ENCODE peak calls at places on chromosomes 5 and 9, in six cellular contexts. One of them, this sample, is unnamed.

GRCh38 chr9:86667307-86667706 is 280.0 kb downstream of the GAS1 start:
- DNase-seq in HS-5: peak
- DNase-seq in NCI-H1105: no peak
- DNase-seq in GM19239: no peak
- DNase-seq in effector memory CD8-positive, alpha-beta T cell: no peak
- DNase-seq in H1: no peak
- DNase-seq in this sample: no peak

GRCh38 chr5:154858972-154859950 is 834 bp downstream of the CNOT8 start:
- DNase-seq in NCI-H1105: no peak
- DNase-seq in GM19239: no peak
- DNase-seq in HS-5: peak
- DNase-seq in effector memory CD8-positive, alpha-beta T cell: peak
- DNase-seq in H1: no peak
- DNase-seq in this sample: no peak

GRCh38 chr5:96537386-96537785 is 104.3 kb upstream of the PCSK1 start:
- DNase-seq in effector memory CD8-positive, alpha-beta T cell: peak
- DNase-seq in HS-5: peak
- DNase-seq in H1: no peak
- DNase-seq in GM19239: no peak
- DNase-seq in NCI-H1105: no peak
- DNase-seq in this sample: no peak

GRCh38 chr9:38641142-38641541 is 20.7 kb upstream of the ANKRD18A start:
- DNase-seq in HS-5: no peak
- DNase-seq in GM19239: no peak
- DNase-seq in NCI-H1105: no peak
- DNase-seq in effector memory CD8-positive, alpha-beta T cell: no peak
- DNase-seq in H1: no peak
- DNase-seq in this sample: no peak

GRCh38 chr5:142143878-142144277 is 35.3 kb downstream of the NDFIP1 start:
- DNase-seq in GM19239: peak
- DNase-seq in H1: no peak
- DNase-seq in NCI-H1105: no peak
- DNase-seq in effector memory CD8-positive, alpha-beta T cell: peak
- DNase-seq in HS-5: no peak
- DNase-seq in this sample: no peak

GRCh38 chr9:95008151-95008771 is 281.8 kb downstream of the AOPEP start:
- DNase-seq in effector memory CD8-positive, alpha-beta T cell: no peak
- DNase-seq in NCI-H1105: no peak
- DNase-seq in GM19239: no peak
- DNase-seq in H1: no peak
- DNase-seq in HS-5: no peak
- DNase-seq in this sample: no peak

GRCh38 chr5:9498541-9499497 is 47.1 kb downstream of the SEMA5A start:
- DNase-seq in NCI-H1105: no peak
- DNase-seq in GM19239: peak
- DNase-seq in effector memory CD8-positive, alpha-beta T cell: no peak
- DNase-seq in HS-5: no peak
- DNase-seq in H1: no peak
- DNase-seq in this sample: no peak

GRCh38 chr5:113081881-113082546 is 105.4 kb downstream of the DCP2 start:
- DNase-seq in GM19239: no peak
- DNase-seq in HS-5: peak
- DNase-seq in H1: no peak
- DNase-seq in effector memory CD8-positive, alpha-beta T cell: no peak
- DNase-seq in NCI-H1105: no peak
- DNase-seq in this sample: peak

GRCh38 chr5:82160948-82161347 is 117.2 kb downstream of the RPS23 start:
- DNase-seq in effector memory CD8-positive, alpha-beta T cell: no peak
- DNase-seq in HS-5: no peak
- DNase-seq in NCI-H1105: no peak
- DNase-seq in H1: no peak
- DNase-seq in GM19239: no peak
- DNase-seq in this sample: no peak

GRCh38 chr9:131264231-131264630 is 12.1 kb downstream of the FAM78A start:
- DNase-seq in NCI-H1105: no peak
- DNase-seq in HS-5: no peak
- DNase-seq in GM19239: no peak
- DNase-seq in effector memory CD8-positive, alpha-beta T cell: no peak
- DNase-seq in H1: no peak
- DNase-seq in this sample: no peak

GRCh38 chr5:73454379-73455036 is 5.9 kb upstream of the FOXD1 start:
- DNase-seq in effector memory CD8-positive, alpha-beta T cell: peak
- DNase-seq in GM19239: no peak
- DNase-seq in NCI-H1105: peak
- DNase-seq in HS-5: no peak
- DNase-seq in H1: no peak
- DNase-seq in this sample: no peak

GRCh38 chr5:37206733-37207132 is 42.4 kb downstream of the CPLANE1 start:
- DNase-seq in HS-5: no peak
- DNase-seq in effector memory CD8-positive, alpha-beta T cell: no peak
- DNase-seq in H1: no peak
- DNase-seq in GM19239: no peak
- DNase-seq in NCI-H1105: no peak
- DNase-seq in this sample: no peak

GRCh38 chr9:110192531-110193326 is 15.2 kb downstream of the C9orf152 start:
- DNase-seq in effector memory CD8-positive, alpha-beta T cell: no peak
- DNase-seq in NCI-H1105: no peak
- DNase-seq in GM19239: no peak
- DNase-seq in H1: no peak
- DNase-seq in HS-5: no peak
- DNase-seq in this sample: peak

GRCh38 chr5:23631283-23632045 is 124.1 kb downstream of the PRDM9 start:
- DNase-seq in GM19239: no peak
- DNase-seq in NCI-H1105: no peak
- DNase-seq in effector memory CD8-positive, alpha-beta T cell: no peak
- DNase-seq in HS-5: peak
- DNase-seq in H1: no peak
- DNase-seq in this sample: peak

GRCh38 chr5:37789991-37790390 is 49.9 kb downstream of the GDNF start:
- DNase-seq in H1: no peak
- DNase-seq in GM19239: no peak
- DNase-seq in effector memory CD8-positive, alpha-beta T cell: no peak
- DNase-seq in NCI-H1105: no peak
- DNase-seq in HS-5: no peak
- DNase-seq in this sample: peak

GRCh38 chr9:125608488-125609224 is 98.4 kb downstream of the MAPKAP1 start:
- DNase-seq in effector memory CD8-positive, alpha-beta T cell: no peak
- DNase-seq in HS-5: no peak
- DNase-seq in NCI-H1105: no peak
- DNase-seq in H1: no peak
- DNase-seq in GM19239: no peak
- DNase-seq in this sample: no peak

GRCh38 chr5:7856855-7857254 is 5.9 kb upstream of the CFAP90 start:
- DNase-seq in GM19239: no peak
- DNase-seq in NCI-H1105: peak
- DNase-seq in H1: no peak
- DNase-seq in effector memory CD8-positive, alpha-beta T cell: no peak
- DNase-seq in HS-5: no peak
- DNase-seq in this sample: no peak

GRCh38 chr9:97744710-97745708 is 47.9 kb upstream of the XPA start:
- DNase-seq in HS-5: no peak
- DNase-seq in NCI-H1105: no peak
- DNase-seq in H1: no peak
- DNase-seq in GM19239: no peak
- DNase-seq in effector memory CD8-positive, alpha-beta T cell: no peak
- DNase-seq in this sample: no peak

GRCh38 chr9:130885422-130886375 is 10.9 kb downstream of the QRFP start:
- DNase-seq in NCI-H1105: no peak
- DNase-seq in GM19239: no peak
- DNase-seq in HS-5: no peak
- DNase-seq in effector memory CD8-positive, alpha-beta T cell: no peak
- DNase-seq in H1: no peak
- DNase-seq in this sample: no peak

GRCh38 chr5:78562719-78563330 is 85.7 kb downstream of the LHFPL2 start:
- DNase-seq in effector memory CD8-positive, alpha-beta T cell: no peak
- DNase-seq in H1: no peak
- DNase-seq in HS-5: no peak
- DNase-seq in GM19239: no peak
- DNase-seq in NCI-H1105: no peak
- DNase-seq in this sample: no peak

GRCh38 chr5:58666141-58666540 is 83.3 kb downstream of the RAB3C start:
- DNase-seq in H1: no peak
- DNase-seq in GM19239: no peak
- DNase-seq in effector memory CD8-positive, alpha-beta T cell: no peak
- DNase-seq in NCI-H1105: peak
- DNase-seq in HS-5: no peak
- DNase-seq in this sample: no peak

GRCh38 chr9:93597142-93597706 is 20.8 kb downstream of the PHF2 start:
- DNase-seq in effector memory CD8-positive, alpha-beta T cell: no peak
- DNase-seq in HS-5: no peak
- DNase-seq in H1: no peak
- DNase-seq in NCI-H1105: no peak
- DNase-seq in GM19239: no peak
- DNase-seq in this sample: no peak

GRCh38 chr9:91758491-91758981 is 191.5 kb downstream of the ROR2 start:
- DNase-seq in HS-5: no peak
- DNase-seq in GM19239: peak
- DNase-seq in H1: peak
- DNase-seq in effector memory CD8-positive, alpha-beta T cell: peak
- DNase-seq in NCI-H1105: no peak
- DNase-seq in this sample: no peak

GRCh38 chr5:160629007-160629402 is 207.3 kb downstream of the PTTG1 start:
- DNase-seq in HS-5: no peak
- DNase-seq in NCI-H1105: peak
- DNase-seq in effector memory CD8-positive, alpha-beta T cell: no peak
- DNase-seq in H1: no peak
- DNase-seq in GM19239: no peak
- DNase-seq in this sample: no peak

GRCh38 chr5:109312695-109313094 is 97.1 kb downstream of the PJA2 start:
- DNase-seq in H1: no peak
- DNase-seq in GM19239: no peak
- DNase-seq in effector memory CD8-positive, alpha-beta T cell: no peak
- DNase-seq in NCI-H1105: no peak
- DNase-seq in HS-5: no peak
- DNase-seq in this sample: no peak

GRCh38 chr9:83047839-83048775 is 14.8 kb downstream of the RASEF start:
- DNase-seq in NCI-H1105: no peak
- DNase-seq in GM19239: no peak
- DNase-seq in effector memory CD8-positive, alpha-beta T cell: no peak
- DNase-seq in HS-5: no peak
- DNase-seq in H1: no peak
- DNase-seq in this sample: peak

This sample was measured in epithelial cell of proximal tubule.